ENCODE peak calls at places on chromosome 14, in four cellular contexts. J is activated naive CD8-positive, alpha-beta T cell treated with anti-CD3 and anti-CD28 coated beads, Interleukin-2, amount 50 U/mL, for 24 hours; H is EL; K is hypothalamus. V is an unnamed sample.

GRCh38 chr14:56590535-56590951 is 10.9 kb downstream of the TMEM260 start:
- DNase-seq in J (no peak), H (no peak), K (no peak), V (no peak)

GRCh38 chr14:23346693-23347405 is 5.8 kb downstream of the SLC22A17 start:
- DNase-seq in J (no peak), H (no peak), K (no peak), V (no peak)

GRCh38 chr14:91128699-91129098 is 14.8 kb downstream of the DGLUCY start:
- DNase-seq in J (no peak), H (no peak), K (no peak), V (no peak)

GRCh38 chr14:90159147-90159546 is 97.2 kb upstream of the PSMC1 start:
- DNase-seq in J (no peak), H (no peak), K (no peak), V (no peak)

GRCh38 chr14:68715032-68715924 is 77.6 kb downstream of the ZFP36L1 start:
- DNase-seq in J (no peak), H (peak; percentile 58), K (no peak), V (no peak)

GRCh38 chr14:69543341-69544249 is 31.1 kb downstream of the CCDC177 start:
- DNase-seq in J (peak; percentile 29), H (peak; percentile 90), K (no peak), V (no peak)

GRCh38 chr14:89114109-89114508 is 289.7 kb downstream of the TTC8 start:
- DNase-seq in J (no peak), H (no peak), K (no peak), V (no peak)

GRCh38 chr14:50741571-50741970 is 73.5 kb upstream of the SAV1 start:
- DNase-seq in J (no peak), H (peak; percentile 17), K (no peak), V (no peak)

GRCh38 chr14:71647086-71647784 is 285.0 kb upstream of the RGS6 start:
- DNase-seq in J (no peak), H (no peak), K (no peak), V (no peak)

GRCh38 chr14:46973295-46973694 is 321.7 kb upstream of the RPL10L start:
- DNase-seq in J (no peak), H (no peak), K (no peak), V (no peak)

V was measured in K562.